ENCODE peak calls at places on chromosomes 5 and 9, in seven cellular contexts. P is SK-N-SH, Z is H1, W is HepG2, B is HCT116, V is GM12878, I is K562. T is an unnamed sample.
A peak's percentile ranks its signal among the peaks of the same experiment; 100 is the strongest.

GRCh38 chr9:114275246-114275994 is 47.5 kb upstream of the ORM1 start:
- DNase-seq in P (no peak), Z (no peak), W (no peak), B (no peak), V (no peak), I (no peak), T (no peak)

GRCh38 chr5:168670881-168671575 is 91.9 kb upstream of the PANK3 start:
- DNase-seq in P (no peak), Z (no peak), W (no peak), B (no peak), V (no peak), I (peak; percentile 27), T (peak; percentile 53)

GRCh38 chr9:84754461-84754860 is 84.9 kb downstream of the NTRK2 start:
- DNase-seq in P (no peak), Z (no peak), W (no peak), B (no peak), V (no peak), I (no peak), T (no peak)

GRCh38 chr5:43039468-43040286 is 442 bp downstream of the ANXA2R start:
- DNase-seq in P (peak; percentile 40), Z (no peak), W (peak; percentile 50), B (peak; percentile 56), V (no peak), I (peak; percentile 30), T (no peak)

GRCh38 chr5:74017786-74018211 is 391.8 kb downstream of the ARHGEF28 start:
- DNase-seq in P (no peak), Z (no peak), W (no peak), B (peak; percentile 73), V (no peak), I (no peak), T (no peak)

GRCh38 chr9:3936520-3937235 is 363.2 kb downstream of the GLIS3 start:
- DNase-seq in P (peak; percentile 33), Z (no peak), W (no peak), B (no peak), V (no peak), I (no peak), T (no peak)

GRCh38 chr5:59103303-59103702 is 520.4 kb downstream of the RAB3C start:
- DNase-seq in P (no peak), Z (no peak), W (no peak), B (no peak), V (no peak), I (no peak), T (no peak)

GRCh38 chr9:101462558-101462957 is 27.0 kb upstream of the ALDOB start:
- DNase-seq in P (no peak), Z (peak; percentile 23), W (no peak), B (no peak), V (no peak), I (peak; percentile 52), T (no peak)

GRCh38 chr9:124306098-124306735 is 48.5 kb downstream of the NEK6 start:
- DNase-seq in P (no peak), Z (no peak), W (no peak), B (peak; percentile 54), V (no peak), I (no peak), T (no peak)

GRCh38 chr9:129236441-129237145 is 58.5 kb upstream of the IER5L start:
- DNase-seq in P (no peak), Z (no peak), W (no peak), B (no peak), V (no peak), I (no peak), T (no peak)
- TF ChIP-seq JUND in P (no peak), Z (no peak), W (no peak), B (no peak), V (no peak), I (no peak), T (no peak)

DNA sequence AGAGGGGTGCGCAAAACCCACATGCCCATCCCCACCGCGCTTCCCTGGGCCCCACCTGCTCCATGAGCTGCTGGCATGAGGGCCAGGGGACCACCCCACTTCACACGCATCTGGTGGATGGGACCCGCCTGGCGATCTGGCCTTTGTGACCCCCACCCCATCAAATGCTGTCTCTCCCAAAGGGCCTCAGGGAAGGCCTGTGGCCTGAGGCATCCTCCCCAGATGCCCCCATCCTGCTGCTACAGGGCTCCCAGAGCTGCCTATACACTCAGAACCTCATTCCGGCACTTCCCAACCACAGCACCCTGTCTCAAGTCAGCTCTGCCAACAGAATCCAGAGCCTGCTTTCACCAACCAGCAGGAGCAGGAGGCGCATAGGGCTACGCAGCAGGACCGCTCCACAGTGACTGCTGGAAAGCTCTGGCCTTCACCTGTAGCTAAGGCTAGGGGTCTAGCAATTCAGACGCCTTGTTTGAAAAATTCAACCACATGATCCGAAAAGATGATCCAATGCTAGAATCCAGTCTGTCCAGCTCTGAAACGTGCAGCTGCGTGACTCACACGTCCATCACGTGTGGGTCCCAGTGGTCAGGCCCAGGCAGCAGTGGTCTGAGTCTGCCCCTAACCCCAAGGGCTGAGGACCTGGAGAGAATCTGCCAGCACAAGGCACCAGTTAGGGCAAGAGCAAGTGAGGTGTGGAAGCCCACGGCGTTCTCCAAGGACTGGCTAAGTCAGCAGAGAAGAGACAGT is 1.4 kb upstream of the SNAPC4 start:
- DNase-seq in P (no peak), Z (no peak), W (no peak), B (no peak), V (no peak), I (no peak), T (no peak)
- TF ChIP-seq JUND in P (no peak), Z (no peak), W (no peak), B (no peak), V (no peak), I (no peak), T (no peak)

GRCh38 chr9:75149841-75150241 is 61.5 kb downstream of the OSTF1 start:
- DNase-seq in P (no peak), Z (no peak), W (no peak), B (no peak), V (no peak), I (no peak), T (no peak)

GRCh38 chr9:75148551-75148950 is 60.2 kb downstream of the OSTF1 start:
- DNase-seq in P (no peak), Z (no peak), W (no peak), B (no peak), V (no peak), I (no peak), T (no peak)

GRCh38 chr9:75150512-75150911 is 62.2 kb downstream of the OSTF1 start:
- DNase-seq in P (no peak), Z (no peak), W (no peak), B (no peak), V (no peak), I (no peak), T (no peak)

GRCh38 chr9:75156838-75157237 is 68.5 kb downstream of the OSTF1 start:
- DNase-seq in P (no peak), Z (no peak), W (no peak), B (no peak), V (no peak), I (no peak), T (no peak)

GRCh38 chr9:75152416-75152815 is 64.1 kb downstream of the OSTF1 start:
- DNase-seq in P (no peak), Z (no peak), W (no peak), B (no peak), V (no peak), I (no peak), T (no peak)
- TF ChIP-seq JUND in P (no peak), Z (no peak), W (no peak), B (no peak), V (no peak), I (no peak), T (no peak)

GRCh38 chr5:10719965-10720364 is 41.1 kb downstream of the DAP start:
- DNase-seq in P (no peak), Z (no peak), W (no peak), B (peak; percentile 86), V (no peak), I (no peak), T (no peak)
- TF ChIP-seq JUND in P (peak; percentile 4), Z (no peak), W (no peak), B (peak; percentile 86), V (no peak), I (no peak), T (no peak)

GRCh38 chr5:179869101-179869500 is 10.5 kb upstream of the MRNIP start:
- DNase-seq in P (peak; percentile 12), Z (no peak), W (no peak), B (no peak), V (no peak), I (no peak), T (no peak)

GRCh38 chr5:179870952-179871351 is 12.3 kb upstream of the MRNIP start:
- DNase-seq in P (no peak), Z (no peak), W (no peak), B (no peak), V (no peak), I (no peak), T (no peak)

GRCh38 chr5:179871506-179871905 is 12.9 kb upstream of the MRNIP start:
- DNase-seq in P (peak; percentile 14), Z (no peak), W (no peak), B (no peak), V (no peak), I (no peak), T (no peak)

GRCh38 chr5:179869641-179870402 is 11.2 kb upstream of the MRNIP start:
- DNase-seq in P (peak; percentile 46), Z (no peak), W (no peak), B (no peak), V (no peak), I (no peak), T (no peak)

GRCh38 chr5:179870403-179870903 is 11.8 kb upstream of the MRNIP start:
- DNase-seq in P (peak; percentile 87), Z (peak; percentile 43), W (peak; percentile 29), B (no peak), V (no peak), I (peak; percentile 82), T (no peak)
- TF ChIP-seq JUND in P (no peak), Z (no peak), W (no peak), B (no peak), V (no peak), I (no peak), T (no peak)

GRCh38 chr5:15009420-15009819 is 137.8 kb upstream of the ANKH start:
- DNase-seq in P (peak; percentile 25), Z (no peak), W (peak; percentile 96), B (peak; percentile 51), V (no peak), I (no peak), T (no peak)
- TF ChIP-seq JUND in P (peak; percentile 86), Z (no peak), W (peak; percentile 79), B (peak; percentile 63), V (no peak), I (peak; percentile 90), T (no peak)